ENCODE peak calls at places on chromosomes 16 and 17, in five cellular contexts. One of them, this sample, is unnamed.

GRCh38 chr16:80327740-80328139 is 213.1 kb upstream of the DYNLRB2 start:
- DNase-seq in A673: no peak
- DNase-seq in fibroblast of pulmonary artery: no peak
- DNase-seq in ovary: no peak
- DNase-seq in heart left ventricle: no peak
- DNase-seq in this sample: no peak

GRCh38 chr17:58330997-58331814 is 2.6 kb upstream of the TSPOAP1 start:
- DNase-seq in A673: no peak
- DNase-seq in fibroblast of pulmonary artery: no peak
- DNase-seq in ovary: peak
- DNase-seq in heart left ventricle: peak
- DNase-seq in this sample: no peak

GRCh38 chr16:3171181-3171854 is 16.7 kb upstream of the OR1F1 start:
- DNase-seq in A673: no peak
- DNase-seq in fibroblast of pulmonary artery: no peak
- DNase-seq in ovary: no peak
- DNase-seq in heart left ventricle: no peak
- DNase-seq in this sample: no peak

GRCh38 chr17:29038511-29039300 is 4.2 kb upstream of the PIPOX start:
- DNase-seq in A673: peak
- DNase-seq in fibroblast of pulmonary artery: no peak
- DNase-seq in ovary: no peak
- DNase-seq in heart left ventricle: no peak
- DNase-seq in this sample: no peak

GRCh38 chr17:65099941-65100315 is 37.2 kb upstream of the RGS9 start:
- DNase-seq in A673: peak
- DNase-seq in fibroblast of pulmonary artery: peak
- DNase-seq in ovary: no peak
- DNase-seq in heart left ventricle: peak
- DNase-seq in this sample: no peak

GRCh38 chr17:2418572-2418971 is 17.7 kb upstream of the MNT start:
- DNase-seq in A673: no peak
- DNase-seq in fibroblast of pulmonary artery: no peak
- DNase-seq in ovary: peak
- DNase-seq in heart left ventricle: no peak
- DNase-seq in this sample: no peak

GRCh38 chr17:34892864-34893263 is 68.4 kb downstream of the CCT6B start:
- DNase-seq in A673: peak
- DNase-seq in fibroblast of pulmonary artery: no peak
- DNase-seq in ovary: no peak
- DNase-seq in heart left ventricle: no peak
- DNase-seq in this sample: no peak

GRCh38 chr17:82156284-82156925 is 56.2 kb downstream of the CCDC57 start:
- DNase-seq in A673: no peak
- DNase-seq in fibroblast of pulmonary artery: no peak
- DNase-seq in ovary: no peak
- DNase-seq in heart left ventricle: no peak
- DNase-seq in this sample: no peak

GRCh38 chr16:1999866-2000514 is 9.6 kb downstream of the ZNF598 start:
- DNase-seq in A673: no peak
- DNase-seq in fibroblast of pulmonary artery: no peak
- DNase-seq in ovary: peak
- DNase-seq in heart left ventricle: no peak
- DNase-seq in this sample: no peak

GRCh38 chr17:54537656-54538055 is 363.0 kb upstream of the TOM1L1 start:
- DNase-seq in A673: no peak
- DNase-seq in fibroblast of pulmonary artery: no peak
- DNase-seq in ovary: no peak
- DNase-seq in heart left ventricle: no peak
- DNase-seq in this sample: no peak

GRCh38 chr17:40069751-40070643 is 7.2 kb downstream of the THRA start:
- DNase-seq in A673: peak
- DNase-seq in fibroblast of pulmonary artery: peak
- DNase-seq in ovary: peak
- DNase-seq in heart left ventricle: peak
- DNase-seq in this sample: peak

GRCh38 chr17:17741346-17742023 is 60.2 kb downstream of the RAI1 start:
- DNase-seq in A673: peak
- DNase-seq in fibroblast of pulmonary artery: peak
- DNase-seq in ovary: peak
- DNase-seq in heart left ventricle: no peak
- DNase-seq in this sample: no peak

GRCh38 chr17:27199948-27200347 is 94.0 kb upstream of the WSB1 start:
- DNase-seq in A673: no peak
- DNase-seq in fibroblast of pulmonary artery: peak
- DNase-seq in ovary: no peak
- DNase-seq in heart left ventricle: no peak
- DNase-seq in this sample: no peak

GRCh38 chr17:14737984-14738651 is 437.2 kb downstream of the HS3ST3B1 start:
- DNase-seq in A673: no peak
- DNase-seq in fibroblast of pulmonary artery: peak
- DNase-seq in ovary: no peak
- DNase-seq in heart left ventricle: peak
- DNase-seq in this sample: peak

GRCh38 chr17:33038740-33039139 is 47.1 kb downstream of the SPACA3 start:
- DNase-seq in A673: peak
- DNase-seq in fibroblast of pulmonary artery: peak
- DNase-seq in ovary: peak
- DNase-seq in heart left ventricle: peak
- DNase-seq in this sample: no peak

GRCh38 chr17:75047398-75048098 is 523 bp downstream of the KCTD2 start:
- DNase-seq in A673: no peak
- DNase-seq in fibroblast of pulmonary artery: no peak
- DNase-seq in ovary: peak
- DNase-seq in heart left ventricle: peak
- DNase-seq in this sample: no peak

GRCh38 chr17:49016775-49017463 is 19.7 kb downstream of the IGF2BP1 start:
- DNase-seq in A673: peak
- DNase-seq in fibroblast of pulmonary artery: peak
- DNase-seq in ovary: no peak
- DNase-seq in heart left ventricle: no peak
- DNase-seq in this sample: no peak

GRCh38 chr17:64534187-64534586 is 27.4 kb downstream of the CEP95 start:
- DNase-seq in A673: peak
- DNase-seq in fibroblast of pulmonary artery: no peak
- DNase-seq in ovary: no peak
- DNase-seq in heart left ventricle: no peak
- DNase-seq in this sample: no peak

GRCh38 chr17:40307001-40307690 is 1.8 kb upstream of the RARA start:
- DNase-seq in A673: peak
- DNase-seq in fibroblast of pulmonary artery: no peak
- DNase-seq in ovary: no peak
- DNase-seq in heart left ventricle: no peak
- DNase-seq in this sample: peak

GRCh38 chr16:56343661-56344517 is 81.5 kb downstream of the AMFR start:
- DNase-seq in A673: no peak
- DNase-seq in fibroblast of pulmonary artery: no peak
- DNase-seq in ovary: no peak
- DNase-seq in heart left ventricle: peak
- DNase-seq in this sample: no peak

GRCh38 chr17:17367931-17368330 is 64.8 kb downstream of the NT5M start:
- DNase-seq in A673: no peak
- DNase-seq in fibroblast of pulmonary artery: no peak
- DNase-seq in ovary: no peak
- DNase-seq in heart left ventricle: peak
- DNase-seq in this sample: no peak

GRCh38 chr17:44655983-44656700 is at the start of gene MEIOC:
- DNase-seq in A673: no peak
- DNase-seq in fibroblast of pulmonary artery: no peak
- DNase-seq in ovary: no peak
- DNase-seq in heart left ventricle: no peak
- DNase-seq in this sample: no peak

GRCh38 chr17:4176803-4177472 is 33.9 kb downstream of the CYB5D2 start:
- DNase-seq in A673: no peak
- DNase-seq in fibroblast of pulmonary artery: no peak
- DNase-seq in ovary: no peak
- DNase-seq in heart left ventricle: no peak
- DNase-seq in this sample: no peak

GRCh38 chr16:14131774-14132695 is 60.9 kb downstream of the MRTFB start:
- DNase-seq in A673: no peak
- DNase-seq in fibroblast of pulmonary artery: peak
- DNase-seq in ovary: no peak
- DNase-seq in heart left ventricle: no peak
- DNase-seq in this sample: no peak

GRCh38 chr16:53123753-53124152 is 69.0 kb downstream of the CHD9 start:
- DNase-seq in A673: no peak
- DNase-seq in fibroblast of pulmonary artery: peak
- DNase-seq in ovary: no peak
- DNase-seq in heart left ventricle: no peak
- DNase-seq in this sample: no peak

GRCh38 chr16:30747331-30747730 is 894 bp upstream of the PHKG2 start:
- DNase-seq in A673: no peak
- DNase-seq in fibroblast of pulmonary artery: no peak
- DNase-seq in ovary: no peak
- DNase-seq in heart left ventricle: no peak
- DNase-seq in this sample: no peak

GRCh38 chr16:30104090-30104489 is 8.1 kb upstream of the YPEL3 start:
- DNase-seq in A673: no peak
- DNase-seq in fibroblast of pulmonary artery: no peak
- DNase-seq in ovary: no peak
- DNase-seq in heart left ventricle: no peak
- DNase-seq in this sample: no peak

GRCh38 chr16:47247691-47248090 is 103.9 kb upstream of the NETO2 start:
- DNase-seq in A673: no peak
- DNase-seq in fibroblast of pulmonary artery: no peak
- DNase-seq in ovary: no peak
- DNase-seq in heart left ventricle: no peak
- DNase-seq in this sample: no peak

GRCh38 chr17:78112508-78113471 is 15.8 kb downstream of the TMC6 start:
- DNase-seq in A673: peak
- DNase-seq in fibroblast of pulmonary artery: peak
- DNase-seq in ovary: peak
- DNase-seq in heart left ventricle: peak
- DNase-seq in this sample: no peak
- H3K4me3 ChIP-seq in A673: no peak
- H3K4me3 ChIP-seq in fibroblast of pulmonary artery: no peak
- H3K4me3 ChIP-seq in ovary: no peak
- H3K4me3 ChIP-seq in heart left ventricle: no peak
- H3K4me3 ChIP-seq in this sample: no peak

GRCh38 chr16:57915267-57915666 is 55.7 kb downstream of the CNGB1 start:
- DNase-seq in A673: no peak
- DNase-seq in fibroblast of pulmonary artery: no peak
- DNase-seq in ovary: no peak
- DNase-seq in heart left ventricle: no peak
- DNase-seq in this sample: no peak

GRCh38 chr16:57918444-57918843 is 52.5 kb downstream of the CNGB1 start:
- DNase-seq in A673: no peak
- DNase-seq in fibroblast of pulmonary artery: no peak
- DNase-seq in ovary: no peak
- DNase-seq in heart left ventricle: no peak
- DNase-seq in this sample: no peak

GRCh38 chr16:57916735-57917450 is 54.0 kb downstream of the CNGB1 start:
- DNase-seq in A673: no peak
- DNase-seq in fibroblast of pulmonary artery: no peak
- DNase-seq in ovary: no peak
- DNase-seq in heart left ventricle: no peak
- DNase-seq in this sample: no peak

GRCh38 chr16:57914244-57915173 is 56.4 kb downstream of the CNGB1 start:
- DNase-seq in A673: no peak
- DNase-seq in fibroblast of pulmonary artery: no peak
- DNase-seq in ovary: no peak
- DNase-seq in heart left ventricle: no peak
- DNase-seq in this sample: no peak

DNA sequence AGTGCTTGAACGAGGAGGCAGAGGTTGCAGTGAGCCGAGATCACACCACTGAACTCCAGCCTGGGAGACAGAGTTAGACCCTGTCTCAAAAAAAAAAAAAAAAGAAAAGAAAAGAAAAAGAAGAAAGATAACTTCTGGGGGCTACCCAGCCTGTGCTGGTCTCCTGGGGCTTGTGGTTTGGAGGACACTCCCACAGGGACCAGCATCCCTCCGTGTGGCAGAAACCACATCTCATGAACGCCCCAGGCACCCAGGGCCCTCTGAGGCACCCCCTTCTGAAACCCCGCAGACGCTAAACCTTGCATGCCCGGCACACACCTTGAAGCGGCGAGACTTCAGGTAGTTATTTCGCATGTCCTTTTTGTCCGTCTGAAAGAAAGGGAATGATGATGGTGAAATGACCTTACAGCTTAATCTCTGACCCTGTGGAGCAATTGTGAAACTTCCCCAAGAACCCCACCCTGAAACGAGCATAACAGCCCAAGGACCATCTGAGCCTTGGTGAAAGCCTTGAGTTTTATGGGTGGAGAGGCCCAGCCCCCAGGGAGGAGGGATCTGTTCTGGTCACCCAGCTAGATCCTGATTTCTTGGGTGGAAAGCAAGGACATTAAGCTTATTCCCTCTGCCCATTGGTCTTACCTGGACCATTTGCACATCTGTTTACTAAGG is 55.0 kb downstream of the CNGB1 start:
- DNase-seq in A673: no peak
- DNase-seq in fibroblast of pulmonary artery: no peak
- DNase-seq in ovary: no peak
- DNase-seq in heart left ventricle: no peak
- DNase-seq in this sample: no peak
- TF ChIP-seq CTCF in A673: no peak
- TF ChIP-seq CTCF in fibroblast of pulmonary artery: no peak
- TF ChIP-seq CTCF in ovary: no peak
- TF ChIP-seq CTCF in heart left ventricle: no peak
- TF ChIP-seq CTCF in this sample: no peak

GRCh38 chr16:62573466-62573865 is 537.2 kb upstream of the CDH8 start:
- DNase-seq in A673: no peak
- DNase-seq in fibroblast of pulmonary artery: no peak
- DNase-seq in ovary: no peak
- DNase-seq in heart left ventricle: no peak
- DNase-seq in this sample: no peak

DNA sequence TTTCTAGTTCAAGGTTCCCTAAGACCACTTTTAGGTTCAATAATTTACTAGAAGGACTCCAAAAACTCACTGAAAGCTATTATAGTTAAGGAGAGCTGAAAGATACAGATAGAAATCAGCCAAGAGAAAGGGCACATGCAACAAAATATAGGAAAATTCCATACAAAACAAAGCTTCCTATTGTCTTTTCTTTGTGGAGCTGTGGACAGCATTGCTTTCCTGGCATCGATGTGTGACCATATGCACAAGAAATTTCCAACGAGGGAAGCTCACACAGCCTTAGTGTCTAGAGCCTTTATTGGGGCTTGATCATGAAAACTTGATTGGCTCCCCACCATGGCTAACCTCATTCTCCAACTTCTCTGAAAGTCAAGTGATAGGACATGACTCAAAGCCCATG is 540.4 kb upstream of the CDH8 start:
- DNase-seq in A673: no peak
- DNase-seq in fibroblast of pulmonary artery: no peak
- DNase-seq in ovary: no peak
- DNase-seq in heart left ventricle: no peak
- DNase-seq in this sample: no peak
- H3K4me3 ChIP-seq in A673: no peak
- H3K4me3 ChIP-seq in fibroblast of pulmonary artery: no peak
- H3K4me3 ChIP-seq in ovary: no peak
- H3K4me3 ChIP-seq in heart left ventricle: no peak
- H3K4me3 ChIP-seq in this sample: no peak

DNA sequence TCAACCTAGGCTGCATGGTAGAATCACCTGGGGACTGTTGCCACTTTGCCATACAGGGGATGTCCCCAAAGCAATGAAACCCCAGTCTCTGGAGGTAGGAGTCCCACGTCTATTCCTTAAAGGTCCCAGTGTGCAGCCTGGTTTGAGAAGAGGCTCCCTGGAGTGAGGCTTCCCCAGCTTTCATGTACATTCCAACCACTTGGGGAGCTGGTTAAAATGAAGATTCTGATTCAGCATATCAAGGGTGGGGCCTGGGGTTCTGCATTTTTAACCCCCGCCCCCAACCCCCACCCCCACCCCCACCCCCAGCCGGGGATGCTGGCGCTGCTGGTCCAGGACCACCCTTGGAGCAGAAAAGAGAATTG is 241.2 kb downstream of the FOXL1 start:
- DNase-seq in A673: no peak
- DNase-seq in fibroblast of pulmonary artery: no peak
- DNase-seq in ovary: no peak
- DNase-seq in heart left ventricle: no peak
- DNase-seq in this sample: no peak
- TF ChIP-seq CTCF in A673: no peak
- TF ChIP-seq CTCF in fibroblast of pulmonary artery: peak
- TF ChIP-seq CTCF in ovary: no peak
- TF ChIP-seq CTCF in heart left ventricle: peak
- TF ChIP-seq CTCF in this sample: no peak

This sample was measured in coronary artery.